ENCODE peak calls at places on chromosome 3, in eight cellular contexts. L is NCI-H1436 treated with DMSO at 0.1 percent for 48 hours; A is Peyer's patch; Z is HuH-7.5; G is activated CD8-positive, alpha-beta memory T cell treated with anti-CD3 and anti-CD28 coated beads, Interleukin-2, amount 50 U/mL, for 4 hours; I is nephron progenitor cell; V is activated CD4-positive, alpha-beta T cell treated with anti-CD3 and anti-CD28 coated beads, Interleukin-2, amount 50 U/mL, for 24 hours; Y is cardiac muscle cell. O is an unnamed sample.
A peak's percentile ranks its signal among the peaks of the same experiment; 100 is the strongest.

GRCh38 chr3:119891944-119892721 is 110.2 kb downstream of the NR1I2 start:
- DNase-seq in L (no peak), A (peak; percentile 48), Z (peak; percentile 4), G (peak; percentile 16), I (peak; percentile 36), V (no peak), Y (peak; percentile 87), O (no peak)

GRCh38 chr3:151697496-151697895 is 36.2 kb upstream of the AADACL2 start:
- DNase-seq in L (no peak), A (no peak), Z (peak; percentile 4), G (no peak), I (no peak), V (no peak), Y (peak; percentile 55), O (no peak)

GRCh38 chr3:195178124-195178910 is 92.6 kb downstream of the XXYLT1 start:
- DNase-seq in L (no peak), A (no peak), Z (no peak), G (no peak), I (no peak), V (no peak), Y (no peak), O (no peak)

GRCh38 chr3:61253756-61254155 is 2.5 kb upstream of the FHIT start:
- DNase-seq in L (no peak), A (no peak), Z (no peak), G (no peak), I (no peak), V (no peak), Y (no peak), O (no peak)

GRCh38 chr3:78868570-78868969 is 899.2 kb downstream of the ROBO1 start:
- DNase-seq in L (peak; percentile 84), A (no peak), Z (no peak), G (no peak), I (no peak), V (no peak), Y (no peak), O (no peak)

GRCh38 chr3:178270838-178271237 is 265.4 kb upstream of the KCNMB2 start:
- DNase-seq in L (no peak), A (no peak), Z (no peak), G (no peak), I (no peak), V (no peak), Y (no peak), O (no peak)

GRCh38 chr3:16066975-16067374 is 107.5 kb upstream of the GALNT15 start:
- DNase-seq in L (no peak), A (no peak), Z (no peak), G (no peak), I (no peak), V (no peak), Y (peak; percentile 82), O (no peak)

GRCh38 chr3:188507244-188507720 is 353.3 kb downstream of the LPP start:
- DNase-seq in L (no peak), A (no peak), Z (no peak), G (no peak), I (no peak), V (no peak), Y (peak; percentile 95), O (no peak)

GRCh38 chr3:25021816-25022215 is 406.2 kb upstream of the RARB start:
- DNase-seq in L (no peak), A (no peak), Z (no peak), G (no peak), I (no peak), V (no peak), Y (peak; percentile 66), O (no peak)